ENCODE peak calls at places on chromosomes 2 and 18, in ten cellular contexts. I is HFFc6, L is PC-9, O is AG10803, Y is HL-60, E is progenitor cell of endocrine pancreas, T is MCF 10A, J is psoas muscle, M is cardiac muscle cell, W is AG09309. V is an unnamed sample.

GRCh38 chr2:222864296-222864695 is 3.5 kb downstream of the ACSL3 start:
- DNase-seq in I (peak), L (peak), O (peak), Y (no peak), E (no peak), T (peak), J (no peak), M (peak), W (no peak), V (no peak)

GRCh38 chr18:48468151-48468550 is 59.0 kb upstream of the ZBTB7C start:
- DNase-seq in I (no peak), L (no peak), O (peak), Y (no peak), E (no peak), T (no peak), J (no peak), M (no peak), W (no peak), V (no peak)

GRCh38 chr2:218397502-218398436 is 1.9 kb upstream of the CTDSP1 start:
- DNase-seq in I (peak), L (peak), O (peak), Y (no peak), E (peak), T (peak), J (peak), M (peak), W (no peak), V (no peak)

GRCh38 chr2:237886702-237887481 is 27.5 kb downstream of the RAMP1 start:
- DNase-seq in I (no peak), L (no peak), O (no peak), Y (no peak), E (no peak), T (no peak), J (peak), M (peak), W (no peak), V (no peak)

GRCh38 chr2:25558262-25558661 is 115.1 kb downstream of the DTNB start:
- DNase-seq in I (peak), L (no peak), O (peak), Y (peak), E (no peak), T (no peak), J (no peak), M (peak), W (peak), V (no peak)

GRCh38 chr18:32760391-32760790 is 12.4 kb downstream of the KLHL14 start:
- DNase-seq in I (no peak), L (no peak), O (no peak), Y (no peak), E (no peak), T (no peak), J (no peak), M (no peak), W (no peak), V (no peak)

GRCh38 chr2:215728504-215729065 is 284.8 kb downstream of the MREG start:
- DNase-seq in I (peak), L (no peak), O (peak), Y (peak), E (no peak), T (peak), J (no peak), M (peak), W (peak), V (no peak)

GRCh38 chr2:237669628-237670351 is 42.4 kb downstream of the LRRFIP1 start:
- DNase-seq in I (peak), L (no peak), O (peak), Y (no peak), E (no peak), T (no peak), J (peak), M (peak), W (peak), V (no peak)

GRCh38 chr2:108588070-108588668 is 53.9 kb downstream of the LIMS1 start:
- DNase-seq in I (no peak), L (no peak), O (no peak), Y (peak), E (no peak), T (peak), J (no peak), M (peak), W (no peak), V (no peak)

GRCh38 chr2:206011795-206012194 is 74.2 kb downstream of the INO80D start:
- DNase-seq in I (no peak), L (no peak), O (no peak), Y (no peak), E (no peak), T (peak), J (no peak), M (no peak), W (no peak), V (no peak)

GRCh38 chr2:240918258-240919091 is 12.3 kb downstream of the CROCC2 start:
- DNase-seq in I (no peak), L (peak), O (no peak), Y (no peak), E (peak), T (no peak), J (peak), M (no peak), W (no peak), V (no peak)

GRCh38 chr2:3115301-3116042 is 262.1 kb downstream of the EIPR1 start:
- DNase-seq in I (no peak), L (no peak), O (no peak), Y (no peak), E (no peak), T (no peak), J (no peak), M (no peak), W (no peak), V (no peak)

GRCh38 chr2:10331702-10332401 is 29.1 kb downstream of the HPCAL1 start:
- DNase-seq in I (no peak), L (no peak), O (no peak), Y (peak), E (no peak), T (no peak), J (peak), M (no peak), W (no peak), V (no peak)

GRCh38 chr2:233714164-233714563 is 1.5 kb downstream of the UGT1A5 start:
- DNase-seq in I (no peak), L (no peak), O (no peak), Y (no peak), E (no peak), T (no peak), J (no peak), M (no peak), W (no peak), V (no peak)

GRCh38 chr2:238389985-238390682 is 36.6 kb upstream of the ASB1 start:
- DNase-seq in I (no peak), L (no peak), O (no peak), Y (no peak), E (no peak), T (peak), J (peak), M (no peak), W (no peak), V (no peak)

GRCh38 chr2:234033174-234033573 is 17.3 kb upstream of the SPP2 start:
- DNase-seq in I (no peak), L (no peak), O (no peak), Y (no peak), E (no peak), T (no peak), J (no peak), M (no peak), W (no peak), V (no peak)

GRCh38 chr2:54461251-54461650 is 5.1 kb downstream of the SPTBN1 start:
- DNase-seq in I (no peak), L (no peak), O (peak), Y (no peak), E (no peak), T (peak), J (no peak), M (peak), W (no peak), V (no peak)

GRCh38 chr2:37564356-37564755 is 107.1 kb downstream of the CDC42EP3 start:
- DNase-seq in I (no peak), L (no peak), O (no peak), Y (no peak), E (no peak), T (no peak), J (no peak), M (no peak), W (no peak), V (no peak)

GRCh38 chr2:128782411-128783192 is 463.9 kb upstream of the HS6ST1 start:
- DNase-seq in I (no peak), L (no peak), O (no peak), Y (no peak), E (no peak), T (no peak), J (no peak), M (no peak), W (no peak), V (no peak)

GRCh38 chr2:205612661-205613060 is 69.6 kb upstream of the NRP2 start:
- DNase-seq in I (no peak), L (no peak), O (no peak), Y (no peak), E (no peak), T (no peak), J (no peak), M (peak), W (no peak), V (no peak)

GRCh38 chr2:126975671-126976655 is 77.3 kb downstream of the TEX51 start:
- DNase-seq in I (no peak), L (no peak), O (no peak), Y (no peak), E (no peak), T (peak), J (no peak), M (peak), W (no peak), V (no peak)

GRCh38 chr2:186518291-186518690 is 32.2 kb downstream of the ZC3H15 start:
- DNase-seq in I (no peak), L (no peak), O (no peak), Y (peak), E (no peak), T (no peak), J (no peak), M (no peak), W (no peak), V (no peak)

GRCh38 chr2:19051238-19051831 is 307.1 kb downstream of the OSR1 start:
- DNase-seq in I (no peak), L (no peak), O (no peak), Y (no peak), E (no peak), T (no peak), J (no peak), M (no peak), W (no peak), V (no peak)

GRCh38 chr2:32772623-32773221 is 144.9 kb downstream of the TTC27 start:
- DNase-seq in I (peak), L (peak), O (peak), Y (no peak), E (peak), T (peak), J (no peak), M (peak), W (peak), V (no peak)

GRCh38 chr18:61435064-61435652 is 101.9 kb downstream of the CDH20 start:
- DNase-seq in I (peak), L (no peak), O (peak), Y (peak), E (no peak), T (peak), J (no peak), M (peak), W (no peak), V (no peak)

GRCh38 chr2:61241266-61241665 is 79.3 kb downstream of the C2orf74 start:
- DNase-seq in I (no peak), L (no peak), O (no peak), Y (no peak), E (no peak), T (no peak), J (no peak), M (no peak), W (no peak), V (no peak)

GRCh38 chr2:12051831-12052230 is 305.4 kb downstream of the LPIN1 start:
- DNase-seq in I (peak), L (no peak), O (peak), Y (no peak), E (no peak), T (peak), J (no peak), M (no peak), W (peak), V (no peak)

GRCh38 chr18:3184275-3184963 is 35.3 kb downstream of the MYOM1 start:
- DNase-seq in I (no peak), L (no peak), O (no peak), Y (no peak), E (no peak), T (no peak), J (no peak), M (no peak), W (no peak), V (no peak)

GRCh38 chr2:164545484-164545883 is 75.8 kb downstream of the GRB14 start:
- DNase-seq in I (no peak), L (no peak), O (no peak), Y (no peak), E (no peak), T (no peak), J (no peak), M (no peak), W (no peak), V (no peak)

GRCh38 chr2:72989770-72990556 is 72.6 kb downstream of the EMX1 start:
- DNase-seq in I (no peak), L (no peak), O (no peak), Y (no peak), E (no peak), T (no peak), J (peak), M (peak), W (no peak), V (no peak)

GRCh38 chr2:199985625-199986207 is 30.3 kb downstream of the MAIP1 start:
- DNase-seq in I (peak), L (peak), O (peak), Y (peak), E (peak), T (peak), J (peak), M (peak), W (no peak), V (no peak)

GRCh38 chr2:239275037-239275685 is 125.7 kb downstream of the HDAC4 start:
- DNase-seq in I (peak), L (peak), O (peak), Y (peak), E (no peak), T (peak), J (peak), M (peak), W (peak), V (no peak)

GRCh38 chr18:76720683-76721082 is 101.7 kb upstream of the ZNF236 start:
- DNase-seq in I (no peak), L (no peak), O (peak), Y (peak), E (no peak), T (peak), J (no peak), M (peak), W (no peak), V (no peak)

GRCh38 chr2:61566566-61566965 is 28.4 kb upstream of the XPO1 start:
- DNase-seq in I (no peak), L (no peak), O (no peak), Y (no peak), E (no peak), T (no peak), J (no peak), M (no peak), W (no peak), V (no peak)

GRCh38 chr2:85577386-85578242 is at the start of gene VAMP8:
- DNase-seq in I (no peak), L (peak), O (no peak), Y (peak), E (no peak), T (peak), J (peak), M (no peak), W (no peak), V (no peak)

GRCh38 chr2:100870652-100871531 is 51.0 kb downstream of the NPAS2 start:
- DNase-seq in I (no peak), L (no peak), O (no peak), Y (peak), E (no peak), T (peak), J (no peak), M (no peak), W (no peak), V (no peak)
- TF ChIP-seq CTCF in I (peak), L (peak), O (peak), Y (no peak), E (no peak), T (no peak), J (no peak), M (peak), W (peak), V (no peak)

GRCh38 chr2:71613953-71614925 is 160.9 kb downstream of the DYSF start:
- DNase-seq in I (no peak), L (no peak), O (no peak), Y (no peak), E (peak), T (no peak), J (no peak), M (no peak), W (no peak), V (no peak)

GRCh38 chr2:71613566-71613952 is 160.2 kb downstream of the DYSF start:
- DNase-seq in I (no peak), L (no peak), O (no peak), Y (no peak), E (no peak), T (no peak), J (no peak), M (no peak), W (no peak), V (no peak)

GRCh38 chr2:71617266-71617665 is 163.9 kb downstream of the DYSF start:
- DNase-seq in I (no peak), L (no peak), O (no peak), Y (no peak), E (no peak), T (no peak), J (no peak), M (no peak), W (no peak), V (no peak)

GRCh38 chr2:71615769-71616730 is 162.7 kb downstream of the DYSF start:
- DNase-seq in I (no peak), L (no peak), O (no peak), Y (no peak), E (peak), T (no peak), J (no peak), M (no peak), W (no peak), V (no peak)

DNA sequence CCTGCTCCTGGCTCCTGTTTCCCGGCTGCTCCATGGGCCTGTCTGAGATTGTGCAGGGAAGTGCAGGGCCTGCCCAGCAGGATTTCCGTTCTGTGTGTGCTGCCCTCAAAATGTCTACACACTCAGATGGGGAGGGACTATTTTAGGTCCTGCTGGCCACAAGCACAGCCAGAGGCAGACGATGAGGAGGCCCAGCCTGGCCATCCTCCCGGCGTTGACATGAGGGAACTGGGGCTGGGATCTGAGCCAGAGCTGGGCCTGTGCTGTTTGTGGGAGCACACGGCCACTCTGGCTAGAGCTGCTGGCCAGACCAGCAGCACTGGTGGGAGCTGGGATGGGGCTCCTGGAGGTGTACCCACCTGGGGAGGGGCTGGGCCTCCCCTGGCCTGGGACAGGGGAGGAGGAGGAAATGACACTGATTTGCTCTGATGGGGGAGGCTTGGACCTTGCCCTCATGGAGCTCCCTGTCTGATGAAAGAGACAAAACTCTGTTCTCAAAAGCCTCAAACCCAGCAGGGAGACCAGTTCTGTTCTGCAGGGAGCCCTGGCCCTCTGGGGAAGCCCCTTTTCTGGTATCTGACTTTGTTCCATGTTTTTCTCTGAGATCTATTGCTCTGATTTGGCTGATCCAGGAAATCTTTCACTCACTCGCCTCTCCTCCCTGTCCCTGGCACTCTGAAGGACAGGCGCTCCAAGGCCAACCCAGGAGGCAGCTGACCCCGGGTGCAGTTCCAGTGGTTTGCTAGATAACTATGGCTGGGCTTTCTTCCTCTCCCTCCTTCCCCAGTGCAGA is 161.8 kb downstream of the DYSF start:
- DNase-seq in I (peak), L (no peak), O (peak), Y (no peak), E (no peak), T (no peak), J (peak), M (peak), W (peak), V (no peak)
- TF ChIP-seq CTCF in I (no peak), L (no peak), O (no peak), Y (no peak), E (no peak), T (no peak), J (no peak), M (no peak), W (no peak), V (no peak)

GRCh38 chr2:99442837-99443236 is 47.0 kb downstream of the REV1 start:
- DNase-seq in I (no peak), L (no peak), O (peak), Y (no peak), E (no peak), T (peak), J (no peak), M (peak), W (no peak), V (no peak)
- TF ChIP-seq CTCF in I (no peak), L (no peak), O (peak), Y (no peak), E (peak), T (no peak), J (peak), M (peak), W (peak), V (no peak)

GRCh38 chr2:110872521-110872920 is 140.1 kb downstream of the ACOXL start:
- DNase-seq in I (no peak), L (no peak), O (no peak), Y (no peak), E (no peak), T (no peak), J (no peak), M (no peak), W (no peak), V (no peak)
- TF ChIP-seq CTCF in I (no peak), L (no peak), O (no peak), Y (no peak), E (no peak), T (no peak), J (no peak), M (no peak), W (no peak), V (no peak)

DNA sequence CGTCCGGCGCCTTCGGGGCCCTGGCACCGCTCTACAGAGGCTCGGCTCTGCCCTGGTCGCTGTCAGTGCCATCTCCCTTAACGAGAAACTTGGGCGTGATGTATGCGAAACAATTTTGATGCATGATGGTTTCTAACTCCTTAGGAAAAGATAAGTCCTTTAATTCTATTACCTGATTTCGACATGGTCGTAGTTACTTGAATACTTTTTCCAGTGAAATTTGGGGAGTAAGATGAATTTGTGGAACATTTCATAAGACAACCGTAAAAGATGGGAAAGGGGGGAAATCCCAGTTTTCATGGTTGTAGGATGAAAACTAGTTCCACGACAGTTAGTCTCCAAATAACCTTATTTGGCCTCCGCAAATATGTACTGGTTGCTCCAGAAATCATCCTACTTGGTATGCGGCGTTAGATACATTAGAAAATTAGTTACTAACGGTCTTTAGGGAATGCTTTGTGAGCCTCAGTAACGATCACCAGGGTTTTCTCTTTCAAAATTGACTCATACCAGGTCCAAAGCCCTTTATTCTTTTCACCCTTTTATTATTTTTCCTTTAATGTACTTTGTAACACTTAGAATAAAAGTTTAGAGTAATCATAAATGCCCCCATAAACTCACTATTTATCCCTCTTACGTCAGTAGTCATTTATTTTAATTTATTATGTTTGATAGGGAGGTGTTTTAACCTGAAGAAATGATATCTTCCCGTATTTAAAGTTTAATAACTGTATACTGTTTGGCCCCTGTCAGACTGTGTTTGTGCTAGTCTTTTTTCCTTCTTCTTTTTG is 877 bp downstream of the TWSG1 start:
- DNase-seq in I (peak), L (no peak), O (peak), Y (no peak), E (no peak), T (no peak), J (no peak), M (peak), W (no peak), V (no peak)
- TF ChIP-seq CTCF in I (no peak), L (no peak), O (no peak), Y (no peak), E (no peak), T (peak), J (no peak), M (no peak), W (no peak), V (no peak)